ENCODE peak calls at places on chromosomes 7 and 10, in five cellular contexts. X is fibroblast of lung, T is mammary epithelial cell, C is GM12865, E is AG04450. N is an unnamed sample.

GRCh38 chr10:58268454-58268945 is 462 bp upstream of the CISD1 start:
- DNase-seq in X (no peak), E (no peak), T (no peak), C (no peak), N (no peak)

GRCh38 chr7:122886357-122887081 is at the start of gene CADPS2:
- DNase-seq in X (peak), T (peak), C (peak), E (peak), N (peak)

GRCh38 chr7:46386428-46387399 is 465.6 kb upstream of the IGFBP3 start:
- DNase-seq in X (no peak), C (no peak), T (no peak), E (no peak), N (no peak)

GRCh38 chr7:32033006-32033405 is 37.2 kb downstream of the PDE1C start:
- DNase-seq in E (no peak), X (no peak), C (no peak), T (no peak), N (no peak)

GRCh38 chr7:18978108-18978495 is 139.3 kb downstream of the TWIST1 start:
- DNase-seq in X (peak), T (peak), E (peak), C (no peak), N (peak)

GRCh38 chr7:107446531-107446930 is 23.3 kb upstream of the GPR22 start:
- DNase-seq in X (peak), C (no peak), T (peak), E (no peak), N (no peak)

GRCh38 chr7:32155712-32156111 is 85.5 kb upstream of the PDE1C start:
- DNase-seq in T (no peak), C (no peak), E (no peak), X (peak), N (no peak)

GRCh38 chr10:43398939-43399871 is 9.8 kb downstream of the HNRNPF start:
- DNase-seq in T (no peak), C (no peak), E (no peak), X (no peak), N (no peak)

GRCh38 chr10:73995035-73995358 is 2.9 kb upstream of the VCL start:
- DNase-seq in T (no peak), X (no peak), E (no peak), C (no peak), N (no peak)

GRCh38 chr10:52443419-52444388 is 129.6 kb downstream of the DKK1 start:
- DNase-seq in T (peak), C (no peak), X (peak), E (peak), N (peak)

GRCh38 chr10:69123306-69123746 is 652 bp upstream of the VPS26A start:
- DNase-seq in C (no peak), X (peak), T (peak), E (peak), N (peak)

GRCh38 chr10:8061274-8062211 is 7.1 kb downstream of the GATA3 start:
- DNase-seq in E (no peak), C (peak), X (no peak), T (peak), N (no peak)

GRCh38 chr10:15829495-15829894 is 30.8 kb downstream of the MINDY3 start:
- DNase-seq in E (no peak), T (no peak), C (no peak), X (no peak), N (no peak)

GRCh38 chr7:98506471-98506870 is 105.6 kb upstream of the BAIAP2L1 start:
- DNase-seq in T (no peak), E (no peak), X (no peak), C (no peak), N (no peak)

GRCh38 chr7:21526007-21526406 is 16.8 kb upstream of the DNAH11 start:
- DNase-seq in T (no peak), C (peak), X (peak), E (no peak), N (no peak)

GRCh38 chr10:62016477-62017140 is 115.1 kb downstream of the ARID5B start:
- DNase-seq in E (no peak), X (peak), C (no peak), T (no peak), N (no peak)

GRCh38 chr7:157542669-157543021 is 205.8 kb downstream of the DNAJB6 start:
- DNase-seq in C (no peak), X (no peak), T (no peak), E (no peak), N (no peak)

GRCh38 chr10:114077815-114078219 is 34.2 kb downstream of the ADRB1 start:
- DNase-seq in C (peak), X (no peak), T (no peak), E (no peak), N (no peak)

GRCh38 chr7:64613653-64614052 is 50.8 kb upstream of the ZNF680 start:
- DNase-seq in C (no peak), E (no peak), T (no peak), X (no peak), N (no peak)

GRCh38 chr7:55109384-55110167 is 90.8 kb downstream of the EGFR start:
- DNase-seq in X (peak), C (no peak), E (no peak), T (peak), N (peak)

GRCh38 chr7:16428672-16429071 is 7.3 kb upstream of the CRPPA start:
- DNase-seq in X (peak), E (no peak), T (no peak), C (no peak), N (no peak)

GRCh38 chr7:141144921-141145629 is 71.2 kb downstream of the TMEM178B start:
- DNase-seq in C (no peak), E (no peak), T (no peak), X (no peak), N (peak)

GRCh38 chr10:77899080-77899477 is 27.5 kb downstream of the DLG5 start:
- DNase-seq in C (no peak), T (peak), E (no peak), X (peak), N (peak)

GRCh38 chr10:26516540-26517101 is 78.5 kb downstream of the APBB1IP start:
- DNase-seq in E (no peak), X (no peak), C (no peak), T (no peak), N (no peak)

GRCh38 chr7:98687331-98687863 is 70.3 kb downstream of the NPTX2 start:
- DNase-seq in T (no peak), E (no peak), X (no peak), C (no peak), N (no peak)

GRCh38 chr7:94332571-94332970 is 62.1 kb upstream of the COL1A2 start:
- DNase-seq in C (no peak), X (no peak), T (peak), E (no peak), N (no peak)

GRCh38 chr7:371119-371778 is 81.3 kb downstream of the FOXL3 start:
- DNase-seq in X (no peak), T (no peak), E (no peak), C (no peak), N (no peak)

GRCh38 chr10:95406651-95407280 is 116.0 kb upstream of the PDLIM1 start:
- DNase-seq in E (no peak), X (no peak), T (peak), C (no peak), N (no peak)

GRCh38 chr10:120783901-120784300 is 67.3 kb upstream of the WDR11 start:
- DNase-seq in C (no peak), X (no peak), E (no peak), T (no peak), N (no peak)

GRCh38 chr10:65805993-65806392 is 1119.8 kb upstream of the LRRTM3 start:
- DNase-seq in C (no peak), X (no peak), T (no peak), E (no peak), N (no peak)

GRCh38 chr7:87851242-87851641 is 24.9 kb downstream of the SLC25A40 start:
- DNase-seq in X (no peak), T (no peak), C (no peak), E (no peak), N (no peak)

DNA sequence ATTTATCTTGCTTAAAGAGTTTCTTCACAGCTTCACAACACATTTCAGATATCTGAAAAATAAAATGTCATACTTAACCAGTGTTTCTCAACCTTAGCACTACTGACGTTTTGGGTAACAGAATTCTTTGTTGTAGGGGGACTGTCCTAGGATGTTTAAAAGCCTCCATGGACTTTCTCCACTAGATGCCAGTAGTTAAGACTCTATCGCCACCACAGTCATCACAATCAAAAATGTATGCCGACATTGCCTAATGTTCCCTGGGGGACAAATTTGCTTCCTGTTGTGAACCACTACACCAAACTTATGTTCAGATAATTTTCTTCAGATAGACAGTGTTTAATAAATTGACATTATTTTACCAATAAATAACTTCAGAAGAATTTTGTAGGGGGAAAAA is 13.4 kb downstream of the NOC3L start:
- DNase-seq in X (no peak), T (no peak), E (no peak), C (no peak), N (no peak)
- TF ChIP-seq CTCF in X (no peak), T (peak), E (no peak), C (no peak), N (no peak)

GRCh38 chr10:14602807-14603538 is 171.7 kb downstream of the FAM107B start:
- DNase-seq in T (peak), C (no peak), E (no peak), X (peak), N (no peak)
- TF ChIP-seq CTCF in T (no peak), C (no peak), E (no peak), X (no peak), N (no peak)

GRCh38 chr7:28623863-28624262 is 211.5 kb downstream of the CREB5 start:
- DNase-seq in E (no peak), X (no peak), C (peak), T (peak), N (peak)
- TF ChIP-seq CTCF in E (peak), X (no peak), C (peak), T (peak), N (peak)

GRCh38 chr10:111175786-111176185 is 99.0 kb downstream of the ADRA2A start:
- DNase-seq in X (no peak), T (no peak), E (no peak), C (no peak), N (no peak)

GRCh38 chr10:111171183-111171582 is 94.4 kb downstream of the ADRA2A start:
- DNase-seq in X (no peak), E (no peak), C (no peak), T (no peak), N (no peak)
- TF ChIP-seq CTCF in X (no peak), E (no peak), C (no peak), T (no peak), N (no peak)

DNA sequence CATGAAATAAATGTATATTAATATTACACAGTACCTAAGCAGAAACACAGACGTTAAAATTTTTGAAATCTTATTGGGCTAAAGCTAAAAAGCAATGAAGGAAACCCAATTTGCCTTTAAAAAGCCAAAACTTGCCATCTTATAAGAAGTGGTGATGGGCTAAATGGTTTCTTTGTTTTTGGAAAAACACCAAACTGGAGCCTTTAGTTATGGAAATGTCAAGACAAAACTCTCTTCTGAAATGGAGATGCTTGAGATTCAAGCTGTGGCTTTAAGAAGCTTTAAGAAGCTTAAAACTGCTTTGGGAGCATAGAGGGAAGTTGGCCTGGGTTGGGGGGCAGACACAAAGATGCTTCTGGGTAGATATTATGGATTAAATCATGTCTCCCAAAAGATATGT is 277.0 kb downstream of the GFRA1 start:
- DNase-seq in E (no peak), C (no peak), X (no peak), T (no peak), N (no peak)
- TF ChIP-seq CTCF in E (no peak), C (no peak), X (no peak), T (no peak), N (no peak)

GRCh38 chr10:80168111-80168511 is 35.6 kb downstream of the PLAC9 start:
- DNase-seq in E (no peak), T (no peak), X (no peak), C (no peak), N (no peak)

GRCh38 chr10:80170641-80171040 is 34.7 kb downstream of the ANXA11 start:
- DNase-seq in E (no peak), T (no peak), C (no peak), X (no peak), N (no peak)

GRCh38 chr10:80170026-80170425 is 35.3 kb downstream of the ANXA11 start:
- DNase-seq in C (no peak), X (no peak), E (no peak), T (no peak), N (no peak)

GRCh38 chr10:80167471-80167870 is 34.9 kb downstream of the PLAC9 start:
- DNase-seq in X (no peak), E (no peak), C (no peak), T (no peak), N (no peak)

DNA sequence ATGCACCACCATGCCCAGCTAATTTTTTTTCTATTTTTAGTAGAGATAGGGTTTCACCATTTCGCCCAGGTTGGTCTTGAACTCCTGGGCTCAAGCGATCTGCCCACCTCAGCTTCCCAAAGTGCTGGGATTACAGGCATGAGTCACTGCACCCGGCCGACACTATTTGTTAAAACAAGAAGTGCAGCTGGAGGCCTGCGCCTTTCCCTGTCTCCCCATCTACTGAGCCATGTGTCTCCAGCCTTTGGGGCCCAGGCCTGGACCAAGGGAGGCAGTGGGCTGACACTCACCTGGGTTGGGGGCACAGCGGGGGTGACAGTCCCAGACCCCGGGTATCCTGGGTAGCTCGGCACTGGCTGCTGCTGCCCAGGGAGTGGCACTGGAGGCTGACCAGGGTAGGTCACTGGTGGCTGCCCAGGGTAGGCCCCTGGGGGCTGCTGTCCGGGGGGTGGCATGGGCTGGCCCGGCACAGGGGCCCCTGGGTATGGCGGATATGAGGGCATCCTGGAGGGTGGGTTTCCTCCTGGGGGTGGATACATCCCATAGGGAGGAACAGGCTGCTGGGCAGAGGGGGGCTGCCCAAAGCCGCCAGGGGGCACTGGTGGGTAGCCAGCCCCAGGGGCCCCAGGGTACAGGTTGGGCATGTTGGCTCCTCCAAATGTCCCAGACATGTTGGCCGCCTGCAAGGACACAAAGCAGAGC is 36.3 kb downstream of the PLAC9 start:
- DNase-seq in E (no peak), C (peak), T (no peak), X (no peak), N (no peak)
- TF ChIP-seq CTCF in E (peak), C (peak), T (no peak), X (peak), N (no peak)

GRCh38 chr7:127680983-127681382 is 29.0 kb downstream of the SND1 start:
- DNase-seq in X (no peak), E (no peak), C (no peak), T (no peak), N (no peak)
- TF ChIP-seq CTCF in X (no peak), E (no peak), C (no peak), T (no peak), N (no peak)

DNA sequence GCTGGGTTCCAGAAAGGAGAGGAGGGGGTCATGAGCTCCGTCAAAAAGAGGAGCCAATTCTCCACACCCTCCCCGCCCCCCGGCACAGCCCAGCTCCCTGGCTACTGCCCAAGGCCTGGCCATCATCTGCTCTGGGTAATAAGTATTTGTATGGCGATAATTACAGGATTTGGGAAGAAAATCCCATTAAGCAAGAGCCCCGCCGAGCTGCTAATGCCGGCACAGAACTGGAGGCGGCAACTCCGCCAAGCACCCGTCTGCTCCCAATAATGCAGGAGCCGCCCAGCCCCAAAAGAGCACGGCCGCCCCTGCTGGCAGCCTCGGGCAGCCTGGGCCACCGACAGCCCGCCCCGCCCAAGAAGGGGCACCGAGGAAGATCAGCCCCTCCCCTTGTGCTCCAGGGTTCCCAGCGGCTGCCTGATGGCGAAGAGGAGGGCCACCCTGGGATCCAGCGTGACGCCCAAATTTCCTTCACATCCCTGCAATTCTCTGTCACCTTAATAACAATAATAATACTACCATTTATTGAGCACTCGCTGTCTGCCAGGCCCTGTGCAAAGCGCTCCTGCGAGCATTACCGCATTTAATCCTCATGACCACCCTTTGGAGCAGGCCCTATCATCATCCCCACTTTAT is 5.9 kb downstream of the SLIT1 start:
- DNase-seq in E (no peak), X (no peak), T (no peak), C (no peak), N (no peak)
- TF ChIP-seq CTCF in E (no peak), X (no peak), T (no peak), C (no peak), N (no peak)

DNA sequence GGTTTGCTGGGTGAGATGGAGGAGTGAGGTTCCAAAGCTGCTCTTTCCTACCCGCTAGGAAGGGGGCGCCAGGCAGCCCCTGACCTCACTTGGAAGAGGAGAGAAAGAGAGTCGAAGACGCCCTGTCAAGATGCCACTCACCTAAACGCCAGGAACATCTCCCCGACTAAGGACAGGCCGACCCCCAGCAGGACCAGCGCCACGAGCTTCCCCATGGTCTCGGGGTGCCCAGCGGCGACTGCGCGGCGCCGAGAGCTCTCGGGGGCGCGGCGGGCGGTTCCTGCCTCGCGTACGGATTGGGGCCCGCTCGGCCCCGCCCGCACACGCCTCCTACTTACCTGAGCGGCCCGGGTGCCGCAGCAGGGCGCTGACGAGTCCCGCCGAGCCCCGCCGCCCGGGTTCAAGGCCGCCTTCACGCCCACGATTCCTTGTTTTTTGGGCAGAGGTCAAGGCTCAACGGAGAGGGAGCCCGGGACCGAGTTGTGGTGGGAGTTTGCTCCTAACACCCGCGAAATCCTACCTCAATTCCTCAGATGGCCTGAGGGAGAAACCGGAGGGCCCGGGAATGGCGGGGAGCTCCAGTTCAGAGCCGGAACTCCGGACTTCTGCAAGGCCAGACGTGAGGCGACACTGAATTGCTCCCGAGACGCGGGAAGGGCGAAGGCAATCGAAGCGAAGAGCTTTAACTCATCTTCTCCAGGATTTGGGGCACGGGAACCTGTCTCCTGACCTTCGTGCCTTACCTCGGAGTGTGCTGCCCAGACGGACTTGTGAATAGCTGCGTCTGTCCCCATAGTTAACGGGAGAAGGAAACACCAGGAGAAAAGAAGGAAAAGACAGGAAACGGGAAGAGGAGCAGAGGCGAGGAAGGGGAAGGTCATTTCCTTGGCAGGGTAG is at the start of gene PON3:
- DNase-seq in T (no peak), C (no peak), X (no peak), E (no peak), N (peak)
- TF ChIP-seq CTCF in T (peak), C (no peak), X (peak), E (no peak), N (no peak)

DNA sequence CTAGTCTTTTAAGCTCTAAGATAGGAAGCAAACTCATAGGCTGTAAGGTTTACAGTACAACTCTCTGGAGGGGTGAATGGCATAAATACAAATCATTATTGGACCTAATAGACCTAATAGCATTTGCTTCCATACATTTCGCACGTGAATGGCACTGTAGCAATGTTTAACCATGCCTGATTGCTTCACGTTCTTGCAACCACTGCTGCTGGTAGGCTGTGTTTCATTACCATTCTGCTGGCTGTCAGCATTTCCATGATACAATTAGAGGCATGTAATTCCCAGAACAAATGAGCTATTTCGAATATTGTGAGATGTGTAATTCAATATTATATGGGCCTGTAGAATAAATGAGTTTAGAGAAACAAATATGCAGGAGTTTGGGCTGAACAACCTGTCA is 393.2 kb downstream of the ACTR3B start:
- DNase-seq in C (no peak), E (no peak), X (no peak), T (no peak), N (no peak)
- TF ChIP-seq CTCF in C (no peak), E (no peak), X (no peak), T (no peak), N (no peak)

N was measured in RWPE1.